ENCODE peak calls at places on chromosome 9, in ten cellular contexts. M, N, C, T, G, X, Q, L, H and J are unnamed samples.

GRCh38 chr9:114271556-114272510 is 51.1 kb upstream of the ORM1 start:
- DNase-seq in Q (peak; percentile 72), C (no peak), H (no peak), X (no peak), L (no peak), T (peak; percentile 72), M (no peak), N (peak; percentile 71), G (no peak), J (peak; percentile 12)

GRCh38 chr9:30732060-30732459 is 1652.4 kb upstream of the ACO1 start:
- DNase-seq in M (no peak), G (no peak), C (no peak), Q (no peak), N (no peak), X (no peak), L (peak; percentile 18), T (no peak), H (no peak), J (no peak)

GRCh38 chr9:76964612-76965011 is 54.8 kb upstream of the FOXB2 start:
- DNase-seq in M (no peak), L (no peak), H (no peak), T (no peak), Q (no peak), N (no peak), X (no peak), G (no peak), C (no peak), J (no peak)

GRCh38 chr9:26170224-26170623 is 492.0 kb upstream of the TUSC1 start:
- DNase-seq in M (peak; percentile 14), N (peak; percentile 15), G (no peak), X (no peak), L (no peak), Q (peak; percentile 49), T (no peak), C (no peak), H (no peak), J (no peak)

GRCh38 chr9:130185494-130186005 is 13.3 kb downstream of the NCS1 start:
- DNase-seq in N (peak; percentile 41), M (peak; percentile 27), H (no peak), Q (no peak), X (no peak), G (no peak), L (no peak), T (peak; percentile 36), C (no peak), J (no peak)

GRCh38 chr9:111008148-111009075 is 29.9 kb downstream of the LPAR1 start:
- DNase-seq in H (no peak), N (peak; percentile 30), T (no peak), X (no peak), C (no peak), L (no peak), G (no peak), M (no peak), Q (no peak), J (no peak)

GRCh38 chr9:35035851-35036701 is 36.3 kb downstream of the VCP start:
- DNase-seq in L (no peak), G (no peak), T (peak; percentile 63), X (peak; percentile 61), M (no peak), Q (peak; percentile 61), N (no peak), C (peak; percentile 51), H (peak; percentile 57), J (no peak)

GRCh38 chr9:21454149-21454548 is 13.9 kb downstream of the IFNA1 start:
- DNase-seq in M (peak; percentile 24), C (no peak), G (no peak), H (no peak), N (peak; percentile 44), T (peak; percentile 43), L (no peak), Q (peak; percentile 78), X (no peak), J (no peak)

GRCh38 chr9:97786341-97786740 is 66.7 kb upstream of the FOXE1 start:
- DNase-seq in C (peak; percentile 18), N (peak; percentile 20), G (no peak), T (peak; percentile 20), L (no peak), Q (peak; percentile 51), M (peak; percentile 60), X (no peak), H (no peak), J (no peak)

GRCh38 chr9:3409453-3409852 is 116.3 kb downstream of the RFX3 start:
- DNase-seq in N (no peak), Q (no peak), H (no peak), X (no peak), G (no peak), C (no peak), M (no peak), L (no peak), T (no peak), J (no peak)

GRCh38 chr9:88258012-88258411 is 119.7 kb upstream of the SPATA31C2 start:
- DNase-seq in G (no peak), M (peak; percentile 43), C (peak; percentile 54), H (no peak), Q (peak; percentile 66), T (peak; percentile 66), N (peak; percentile 68), X (peak; percentile 70), L (no peak), J (no peak)

GRCh38 chr9:92600742-92601261 is 65.0 kb upstream of the ECM2 start:
- DNase-seq in T (peak; percentile 55), Q (peak; percentile 77), C (peak; percentile 43), N (peak; percentile 78), M (peak; percentile 11), G (no peak), X (no peak), H (no peak), L (no peak), J (no peak)

GRCh38 chr9:18238254-18238653 is 235.7 kb upstream of the ADAMTSL1 start:
- DNase-seq in N (peak; percentile 76), Q (peak; percentile 86), X (no peak), L (no peak), M (peak; percentile 39), H (no peak), C (peak; percentile 78), T (peak; percentile 84), G (no peak), J (no peak)

GRCh38 chr9:125626187-125626586 is 80.8 kb downstream of the MAPKAP1 start:
- DNase-seq in M (peak; percentile 40), G (no peak), T (peak; percentile 58), C (no peak), X (no peak), N (peak; percentile 60), L (no peak), Q (peak; percentile 40), H (no peak), J (no peak)

GRCh38 chr9:113572076-113572861 is 108.7 kb downstream of the RGS3 start:
- DNase-seq in N (no peak), H (no peak), C (no peak), G (no peak), L (no peak), Q (no peak), M (no peak), X (peak; percentile 16), T (no peak), J (no peak)

GRCh38 chr9:92954078-92954861 is 6.9 kb downstream of the FGD3 start:
- DNase-seq in H (peak; percentile 89), M (peak; percentile 4), T (no peak), G (no peak), Q (peak; percentile 30), C (no peak), L (peak; percentile 57), N (peak; percentile 9), X (peak; percentile 53), J (no peak)

GRCh38 chr9:135103931-135104639 is 16.6 kb downstream of the OLFM1 start:
- DNase-seq in C (no peak), L (no peak), G (no peak), M (no peak), T (no peak), N (no peak), Q (no peak), X (no peak), H (no peak), J (no peak)

GRCh38 chr9:79446540-79447307 is 125.0 kb upstream of the TLE4 start:
- DNase-seq in Q (no peak), C (no peak), X (no peak), N (no peak), M (no peak), G (no peak), L (no peak), H (no peak), T (no peak), J (no peak)

GRCh38 chr9:115399026-115399425 is 281.1 kb upstream of the TNC start:
- DNase-seq in G (no peak), M (no peak), Q (no peak), C (peak; percentile 18), X (no peak), T (no peak), H (no peak), L (no peak), N (no peak), J (no peak)

GRCh38 chr9:136703231-136703870 is 9.0 kb upstream of the DIPK1B start:
- DNase-seq in X (no peak), G (no peak), Q (no peak), M (no peak), N (no peak), L (no peak), T (no peak), C (no peak), H (no peak), J (no peak)

GRCh38 chr9:131422241-131422792 is 28.4 kb downstream of the PRRC2B start:
- DNase-seq in C (no peak), L (no peak), G (no peak), H (no peak), T (no peak), M (peak; percentile 16), Q (peak; percentile 26), N (no peak), X (no peak), J (no peak)

GRCh38 chr9:131965101-131965500 is 114.6 kb downstream of the MED27 start:
- DNase-seq in Q (no peak), N (no peak), C (no peak), X (no peak), T (no peak), L (no peak), G (no peak), M (no peak), H (no peak), J (no peak)

GRCh38 chr9:20884985-20885593 is 146.4 kb downstream of the HACD4 start:
- DNase-seq in L (peak; percentile 5), H (peak; percentile 59), C (peak; percentile 60), N (peak; percentile 45), Q (peak; percentile 66), M (peak; percentile 41), X (peak; percentile 42), T (peak; percentile 65), G (peak; percentile 18), J (no peak)

GRCh38 chr9:130201974-130202373 is 29.8 kb downstream of the NCS1 start:
- DNase-seq in X (no peak), N (no peak), H (no peak), L (no peak), Q (no peak), M (no peak), G (no peak), T (no peak), C (no peak), J (no peak)

GRCh38 chr9:129867138-129868032 is 32.1 kb downstream of the USP20 start:
- DNase-seq in N (no peak), C (no peak), T (no peak), X (no peak), Q (no peak), L (no peak), M (no peak), H (no peak), G (no peak), J (no peak)

GRCh38 chr9:35826071-35826701 is 2.3 kb downstream of the FAM221B start:
- DNase-seq in M (peak; percentile 59), L (peak; percentile 39), T (peak; percentile 83), N (peak; percentile 81), G (no peak), C (peak; percentile 68), X (no peak), Q (peak; percentile 77), H (peak; percentile 60), J (peak; percentile 49)

GRCh38 chr9:35948901-35949318 is 9.0 kb downstream of the OR2S2 start:
- DNase-seq in C (no peak), L (no peak), X (peak; percentile 42), H (peak; percentile 63), T (no peak), G (no peak), Q (no peak), M (no peak), N (no peak), J (no peak)

GRCh38 chr9:136107953-136108647 is 10.6 kb downstream of the TMEM250 start:
- DNase-seq in H (peak; percentile 78), X (peak; percentile 66), M (no peak), G (no peak), T (no peak), Q (peak; percentile 12), N (no peak), C (no peak), L (peak; percentile 68), J (no peak)